ENCODE peak calls at places on chromosome 16, in six cellular contexts. R is glutamatergic neuron; Q is activated T-cell treated with anti-CD3 and anti-CD28 coated beads, Interleukin-2, amount 50 U/mL, for 1 hour; I is RPMI7951; H is mammary epithelial cell; O is effector CD8-positive, alpha-beta T cell. X is an unnamed sample.

GRCh38 chr16:87692176-87692575 is 73.6 kb downstream of the KLHDC4 start:
- DNase-seq in R (no peak), Q (no peak), I (no peak), H (no peak), O (no peak), X (no peak)

GRCh38 chr16:66603537-66604375 is 748 bp upstream of the CMTM3 start:
- DNase-seq in R (peak), Q (peak), I (peak), H (peak), O (peak), X (peak)

GRCh38 chr16:5504028-5504758 is 406.6 kb upstream of the EEF2KMT start:
- DNase-seq in R (no peak), Q (no peak), I (peak), H (no peak), O (no peak), X (no peak)

GRCh38 chr16:10080031-10080772 is 102.0 kb downstream of the GRIN2A start:
- DNase-seq in R (no peak), Q (no peak), I (peak), H (peak), O (no peak), X (no peak)

GRCh38 chr16:67396159-67396774 is 3.0 kb upstream of the TPPP3 start:
- DNase-seq in R (peak), Q (no peak), I (peak), H (peak), O (no peak), X (peak)

GRCh38 chr16:57588821-57589220 is 39.6 kb upstream of the ADGRG1 start:
- DNase-seq in R (no peak), Q (no peak), I (no peak), H (no peak), O (no peak), X (no peak)

GRCh38 chr16:566475-567361 is at the start of gene NHLRC4:
- DNase-seq in R (peak), Q (peak), I (peak), H (no peak), O (peak), X (peak)

GRCh38 chr16:1261131-1261917 is 5.5 kb downstream of the TPSD1 start:
- DNase-seq in R (no peak), Q (no peak), I (no peak), H (peak), O (no peak), X (no peak)

GRCh38 chr16:81650982-81651562 is 128.0 kb upstream of the PLCG2 start:
- DNase-seq in R (peak), Q (no peak), I (no peak), H (no peak), O (no peak), X (peak)

GRCh38 chr16:71542377-71542776 is 16.2 kb downstream of the CHST4 start:
- DNase-seq in R (peak), Q (peak), I (peak), H (peak), O (peak), X (peak)

GRCh38 chr16:48158296-48158695 is 2.5 kb upstream of the ABCC12 start:
- DNase-seq in R (no peak), Q (no peak), I (peak), H (peak), O (no peak), X (no peak)

GRCh38 chr16:25633549-25633948 is 58.2 kb upstream of the HS3ST4 start:
- DNase-seq in R (no peak), Q (no peak), I (peak), H (peak), O (no peak), X (no peak)

GRCh38 chr16:15539197-15539596 is 103.8 kb downstream of the MARF1 start:
- DNase-seq in R (peak), Q (no peak), I (no peak), H (no peak), O (no peak), X (no peak)

GRCh38 chr16:3074860-3075545 is 9.6 kb downstream of the IL32 start:
- DNase-seq in R (no peak), Q (peak), I (no peak), H (no peak), O (peak), X (peak)

GRCh38 chr16:52563767-52564611 is 17.0 kb upstream of the TOX3 start:
- DNase-seq in R (no peak), Q (no peak), I (no peak), H (no peak), O (no peak), X (no peak)

GRCh38 chr16:50310308-50311133 is 44.2 kb downstream of the ADCY7 start:
- DNase-seq in R (no peak), Q (no peak), I (no peak), H (no peak), O (no peak), X (no peak)

GRCh38 chr16:30948956-30949654 is at the start of gene ORAI3:
- DNase-seq in R (peak), Q (peak), I (peak), H (peak), O (no peak), X (peak)

GRCh38 chr16:66510298-66510697 is 39.6 kb downstream of the TK2 start:
- DNase-seq in R (no peak), Q (no peak), I (no peak), H (no peak), O (no peak), X (no peak)

GRCh38 chr16:4675864-4676786 is 17.2 kb upstream of the NUDT16L1 start:
- DNase-seq in R (no peak), Q (peak), I (peak), H (no peak), O (peak), X (no peak)

GRCh38 chr16:66996983-66997358 is 8.6 kb downstream of the CES4A start:
- DNase-seq in R (no peak), Q (no peak), I (no peak), H (no peak), O (no peak), X (no peak)

GRCh38 chr16:27547134-27547533 is 2.6 kb downstream of the GTF3C1 start:
- DNase-seq in R (no peak), Q (no peak), I (peak), H (peak), O (no peak), X (no peak)

GRCh38 chr16:74372369-74372768 is 3.7 kb upstream of the NPIPB15 start:
- DNase-seq in R (no peak), Q (no peak), I (no peak), H (no peak), O (no peak), X (no peak)

GRCh38 chr16:23836404-23837291 is 865 bp downstream of the PRKCB start:
- DNase-seq in R (peak), Q (peak), I (no peak), H (no peak), O (peak), X (peak)

GRCh38 chr16:22661161-22661647 is 150.5 kb downstream of the NPIPB5 start:
- DNase-seq in R (no peak), Q (no peak), I (no peak), H (no peak), O (no peak), X (no peak)

GRCh38 chr16:56547120-56547948 is 17.5 kb upstream of the MT4 start:
- DNase-seq in R (no peak), Q (no peak), I (peak), H (peak), O (no peak), X (no peak)

GRCh38 chr16:72985148-72985882 is 62.6 kb downstream of the ZFHX3 start:
- DNase-seq in R (peak), Q (no peak), I (no peak), H (no peak), O (no peak), X (no peak)

GRCh38 chr16:87056083-87056482 is 261.1 kb downstream of the C16orf95 start:
- DNase-seq in R (no peak), Q (no peak), I (peak), H (peak), O (no peak), X (no peak)

GRCh38 chr16:75064403-75065148 is 52.0 kb downstream of the LDHD start:
- DNase-seq in R (no peak), Q (peak), I (no peak), H (no peak), O (no peak), X (peak)

GRCh38 chr16:89096042-89096717 is 2.5 kb downstream of the ACSF3 start:
- DNase-seq in R (no peak), Q (no peak), I (no peak), H (no peak), O (no peak), X (no peak)

GRCh38 chr16:1146409-1146808 is 6.5 kb upstream of the CACNA1H start:
- DNase-seq in R (no peak), Q (peak), I (no peak), H (no peak), O (no peak), X (no peak)